ENCODE peak calls at places on chromosomes 11 and 22, in eight cellular contexts. X, A, Y, U, C, F, K and I are unnamed samples.

GRCh38 chr22:30763815-30764686 is 69.4 kb downstream of the OSBP2 start:
- DNase-seq in C (peak; percentile 47), U (peak; percentile 64), Y (peak; percentile 88), K (peak; percentile 15), F (peak; percentile 13), A (peak; percentile 86), X (peak; percentile 50), I (no peak)

GRCh38 chr11:117096140-117096972 is 1.9 kb downstream of the SIK3 start:
- DNase-seq in C (no peak), X (no peak), Y (peak; percentile 64), F (peak; percentile 56), U (peak; percentile 75), A (no peak), K (peak; percentile 20), I (no peak)

GRCh38 chr22:45529966-45530575 is 27.4 kb downstream of the FBLN1 start:
- DNase-seq in X (no peak), F (no peak), Y (no peak), U (no peak), A (peak; percentile 94), C (no peak), K (no peak), I (no peak)

GRCh38 chr11:119319702-119320592 is 3.0 kb upstream of the MCAM start:
- DNase-seq in A (no peak), K (no peak), X (no peak), Y (peak; percentile 83), U (no peak), C (no peak), F (no peak), I (peak; percentile 58)

GRCh38 chr11:73237471-73238290 is 19.6 kb downstream of the P2RY2 start:
- DNase-seq in F (no peak), Y (no peak), K (no peak), X (no peak), A (peak; percentile 52), U (no peak), C (no peak), I (peak; percentile 25)

GRCh38 chr22:22098457-22099193 is 116.0 kb upstream of the TOP3B start:
- DNase-seq in U (peak; percentile 83), Y (no peak), F (no peak), C (no peak), X (no peak), K (no peak), A (no peak), I (no peak)

GRCh38 chr22:23565288-23565941 is 14.7 kb downstream of the IGLL1 start:
- DNase-seq in Y (peak; percentile 57), A (no peak), X (no peak), F (no peak), K (no peak), C (no peak), U (peak; percentile 26), I (no peak)

GRCh38 chr11:9577551-9577950 is 4.1 kb downstream of the WEE1 start:
- DNase-seq in Y (no peak), X (no peak), A (peak; percentile 58), K (no peak), C (no peak), F (no peak), U (peak; percentile 46), I (no peak)

GRCh38 chr22:40235418-40235817 is 57.7 kb downstream of the TNRC6B start:
- DNase-seq in U (no peak), A (no peak), X (no peak), F (no peak), Y (no peak), K (no peak), C (no peak), I (no peak)